ENCODE peak calls at places on chromosome 3, in four cellular contexts. G, H, E and J are unnamed samples.

GRCh38 chr3:122816587-122816986 is 21.7 kb downstream of the SLC49A4 start:
- DNase-seq in G (no peak), H (no peak), E (no peak), J (no peak)

GRCh38 chr3:34382859-34383258 is 584.4 kb downstream of the PDCD6IP start:
- DNase-seq in G (no peak), H (no peak), E (no peak), J (no peak)

GRCh38 chr3:97138914-97139541 is 324.6 kb downstream of the EPHA6 start:
- DNase-seq in G (peak; percentile 67), H (peak; percentile 80), E (no peak), J (no peak)

GRCh38 chr3:126511291-126511690 is 6.3 kb downstream of the UROC1 start:
- DNase-seq in G (no peak), H (no peak), E (no peak), J (no peak)

GRCh38 chr3:148873270-148873927 is 8.3 kb downstream of the CPA3 start:
- DNase-seq in G (no peak), H (no peak), E (no peak), J (no peak)

GRCh38 chr3:63661242-63661641 is 8.8 kb downstream of the SNTN start:
- DNase-seq in G (no peak), H (no peak), E (no peak), J (no peak)

GRCh38 chr3:53350652-53351051 is 3.3 kb upstream of the DCP1A start:
- DNase-seq in G (peak; percentile 41), H (peak; percentile 83), E (no peak), J (peak; percentile 18)

GRCh38 chr3:185701891-185702563 is 115.9 kb downstream of the SENP2 start:
- DNase-seq in G (no peak), H (peak; percentile 19), E (no peak), J (no peak)

GRCh38 chr3:22474706-22475470 is 723.9 kb upstream of the ZNF385D start:
- DNase-seq in G (no peak), H (no peak), E (no peak), J (no peak)

GRCh38 chr3:78791745-78792144 is 976.1 kb downstream of the ROBO1 start:
- DNase-seq in G (no peak), H (no peak), E (no peak), J (no peak)

GRCh38 chr3:2166552-2166951 is 67.9 kb downstream of the CNTN4 start:
- DNase-seq in G (no peak), H (peak; percentile 47), E (no peak), J (no peak)

GRCh38 chr3:61574854-61575253 is 13.5 kb downstream of the PTPRG start:
- DNase-seq in G (no peak), H (peak; percentile 68), E (no peak), J (peak; percentile 97)

GRCh38 chr3:185711255-185711870 is 113.5 kb downstream of the IGF2BP2 start:
- DNase-seq in G (no peak), H (no peak), E (no peak), J (peak; percentile 59)

GRCh38 chr3:123385981-123386380 is 62.9 kb downstream of the ADCY5 start:
- DNase-seq in G (no peak), H (no peak), E (no peak), J (peak; percentile 31)

GRCh38 chr3:106552401-106553043 is 683.7 kb upstream of the CBLB start:
- DNase-seq in G (no peak), H (peak; percentile 21), E (no peak), J (no peak)

DNA sequence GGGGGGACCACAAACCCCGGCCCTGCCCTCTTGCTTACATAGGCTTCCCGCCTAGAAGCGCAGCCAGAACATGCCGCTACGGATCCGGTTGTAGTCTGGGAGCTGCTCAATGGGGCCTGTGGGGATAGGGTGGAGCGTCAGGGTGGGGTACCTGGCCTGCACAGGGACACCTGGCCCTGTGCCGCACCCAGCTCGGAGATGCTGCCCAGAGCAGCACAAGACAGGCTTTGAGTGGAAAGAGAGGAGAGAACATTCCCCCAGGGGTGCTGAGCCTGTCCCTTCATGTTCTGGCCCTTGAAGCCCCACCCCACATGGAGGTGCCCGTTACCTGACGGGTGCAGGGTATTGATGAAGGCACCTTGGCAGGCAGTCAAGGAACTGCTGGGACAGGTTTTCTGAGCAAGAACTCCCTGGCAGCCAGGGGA is 4.0 kb upstream of the COL7A1 start:
- DNase-seq in G (no peak), H (no peak), E (no peak), J (no peak)
- H3K9ac ChIP-seq in G (no peak overlapping the region), H (no peak overlapping the region), E (no peak overlapping the region), J (peak overlapping the region; percentile 40)

GRCh38 chr3:150755902-150756301 is 7.1 kb downstream of the SIAH2 start:
- DNase-seq in G (no peak), H (no peak), E (no peak), J (no peak)

GRCh38 chr3:150757364-150757763 is 5.6 kb downstream of the SIAH2 start:
- DNase-seq in G (no peak), H (peak; percentile 59), E (no peak), J (no peak)

GRCh38 chr3:150759319-150759718 is 3.6 kb downstream of the SIAH2 start:
- DNase-seq in G (no peak), H (no peak), E (no peak), J (no peak)

GRCh38 chr3:150756491-150757059 is 6.4 kb downstream of the SIAH2 start:
- DNase-seq in G (no peak), H (no peak), E (no peak), J (no peak)

GRCh38 chr3:150757768-150758167 is 5.2 kb downstream of the SIAH2 start:
- DNase-seq in G (no peak), H (peak; percentile 50), E (no peak), J (no peak)
- H3K23ac ChIP-seq in G (no peak overlapping the region), H (no peak overlapping the region), E (no peak overlapping the region), J (no peak overlapping the region)

GRCh38 chr3:194757629-194758028 is 71.9 kb downstream of the FAM43A start:
- DNase-seq in G (no peak), H (no peak), E (no peak), J (no peak)
- H3K9ac ChIP-seq in G (no peak overlapping the region), H (no peak overlapping the region), E (no peak overlapping the region), J (no peak overlapping the region)

GRCh38 chr3:12856626-12857025 is 15.3 kb upstream of the RPL32 start:
- DNase-seq in G (peak; percentile 72), H (no peak), E (no peak), J (no peak)
- H3K23ac ChIP-seq in G (no peak overlapping the region), H (no peak overlapping the region), E (peak overlapping the region; percentile 3), J (no peak overlapping the region)

GRCh38 chr3:195008816-195009215 is 262.1 kb downstream of the XXYLT1 start:
- DNase-seq in G (no peak), H (no peak), E (no peak), J (no peak)
- H3K9ac ChIP-seq in G (no peak overlapping the region), H (no peak overlapping the region), E (no peak overlapping the region), J (no peak overlapping the region)

DNA sequence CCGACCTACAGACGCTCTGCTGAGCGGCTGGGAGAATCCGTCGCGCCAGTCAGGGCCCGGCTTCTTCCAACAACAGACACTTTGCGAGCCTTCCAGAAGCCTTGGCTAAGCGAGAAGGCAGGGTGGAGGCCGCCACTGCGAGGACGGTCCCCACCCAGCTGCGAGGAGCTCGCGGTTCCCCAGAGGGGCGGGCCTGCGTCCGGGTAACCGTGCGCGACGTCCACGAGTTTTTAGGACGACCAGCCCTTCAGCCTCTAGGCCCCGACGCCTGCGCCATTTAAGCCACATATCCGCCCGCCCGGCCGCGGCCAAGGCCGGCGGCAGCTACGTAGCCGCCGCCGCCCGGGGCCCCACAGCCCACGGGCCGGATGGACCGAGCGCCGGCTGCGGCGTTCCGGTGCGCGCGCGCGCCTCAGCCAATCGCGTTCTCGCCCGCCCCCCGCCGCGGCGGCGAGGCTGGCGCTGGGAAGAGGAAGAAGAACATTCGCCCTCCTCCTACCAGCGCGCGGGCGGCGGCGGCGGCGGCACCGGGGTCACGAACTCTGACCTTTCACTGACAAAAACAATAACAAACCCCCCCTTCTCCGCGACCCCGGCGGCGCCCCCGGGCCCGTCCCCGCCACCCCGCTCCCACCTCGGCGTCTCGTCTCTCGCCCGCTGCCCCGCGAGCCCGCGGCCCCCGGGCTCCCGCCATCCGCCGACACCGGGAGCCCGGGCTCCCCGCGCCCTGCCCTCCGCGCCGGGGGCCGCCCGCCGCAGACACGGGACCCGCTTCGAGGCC is at the start of gene NR2C2:
- DNase-seq in G (peak; percentile 81), H (peak; percentile 87), E (peak; percentile 77), J (peak; percentile 68)
- H3K23ac ChIP-seq in G (no peak within 1 kb of the TSS), H (peak within 1 kb of the TSS; percentile 90), E (peak within 1 kb of the TSS; percentile 95), J (peak within 1 kb of the TSS; percentile 76)